ENCODE peak calls at places on chromosomes 6 and 20, in four cellular contexts. K is T follicular helper cell, F is NCI-H2171 treated with DMSO at 0.1 percent for 48 hours, E is transverse colon. M is an unnamed sample.

GRCh38 chr6:108174371-108175175 is 8.8 kb downstream of the NR2E1 start:
- DNase-seq in E (no peak), K (no peak), F (no peak), M (no peak)

GRCh38 chr20:32574296-32575226 is 10.6 kb downstream of the NOL4L start:
- DNase-seq in E (no peak), K (no peak), F (peak; percentile 86), M (no peak)

GRCh38 chr6:168724033-168724432 is 283.0 kb downstream of the SMOC2 start:
- DNase-seq in E (no peak), F (no peak), K (no peak), M (no peak)

GRCh38 chr6:138115191-138115590 is 8.0 kb upstream of the PERP start:
- DNase-seq in K (no peak), E (no peak), F (peak; percentile 95), M (no peak)

GRCh38 chr6:107323133-107323785 is 136.1 kb downstream of the PDSS2 start:
- DNase-seq in E (no peak), F (no peak), K (no peak), M (no peak)

GRCh38 chr20:14384411-14384810 is 47.0 kb upstream of the FLRT3 start:
- DNase-seq in E (no peak), F (peak; percentile 53), K (no peak), M (peak; percentile 1)

GRCh38 chr6:25579484-25579883 is 72.5 kb upstream of the SCGN start:
- DNase-seq in F (no peak), E (no peak), K (no peak), M (no peak)

GRCh38 chr6:146974346-146974745 is 229.9 kb upstream of the STXBP5 start:
- DNase-seq in F (no peak), K (no peak), E (no peak), M (no peak)

GRCh38 chr20:33664085-33664761 is 2.1 kb downstream of the C20orf144 start:
- DNase-seq in F (no peak), K (no peak), E (no peak), M (no peak)

GRCh38 chr6:43811101-43812099 is 41.4 kb downstream of the VEGFA start:
- DNase-seq in K (no peak), E (peak; percentile 52), F (no peak), M (no peak)

GRCh38 chr6:49506569-49507111 is 6.9 kb downstream of the GLYATL3 start:
- DNase-seq in K (no peak), F (no peak), E (peak; percentile 22), M (no peak)

GRCh38 chr6:27553123-27553904 is 80.4 kb upstream of the ZNF184 start:
- DNase-seq in F (peak; percentile 49), K (no peak), E (no peak), M (peak; percentile 6)

GRCh38 chr6:34584694-34585093 is 28.6 kb upstream of the SPDEF start:
- DNase-seq in E (no peak), F (no peak), K (no peak), M (no peak)

GRCh38 chr6:7629321-7629720 is 39.3 kb downstream of the SNRNP48 start:
- DNase-seq in K (no peak), F (no peak), E (no peak), M (no peak)

GRCh38 chr20:51462566-51463276 is 79.8 kb downstream of the NFATC2 start:
- DNase-seq in E (peak; percentile 55), F (no peak), K (no peak), M (no peak)

GRCh38 chr6:30769088-30769852 is 24.9 kb upstream of the IER3 start:
- DNase-seq in K (peak; percentile 29), E (peak; percentile 54), F (no peak), M (no peak)

M was measured in NCI-H1694 treated with DMSO at 0.1 percent for 48 hours.